ENCODE peak calls at places on chromosome 12, in six cellular contexts. T, X, B, P, N and V are unnamed samples.

GRCh38 chr12:113899844-113900471 is 66.2 kb downstream of the RBM19 start:
- DNase-seq in T (no peak), X (no peak), B (peak), P (no peak), N (peak), V (no peak)

GRCh38 chr12:3311027-3311402 is 180.0 kb upstream of the PRMT8 start:
- DNase-seq in T (no peak), X (no peak), B (no peak), P (no peak), N (no peak), V (peak)

GRCh38 chr12:59873136-59873535 is 277.3 kb downstream of the SLC16A7 start:
- DNase-seq in T (no peak), X (no peak), B (no peak), P (no peak), N (no peak), V (no peak)

GRCh38 chr12:62259311-62259992 is 752 bp upstream of the USP15 start:
- DNase-seq in T (peak), X (no peak), B (no peak), P (no peak), N (no peak), V (no peak)

GRCh38 chr12:97921957-97922722 is 459.5 kb downstream of the RMST start:
- DNase-seq in T (no peak), X (no peak), B (no peak), P (no peak), N (no peak), V (peak)

GRCh38 chr12:130706311-130706710 is 9.8 kb downstream of the RIMBP2 start:
- DNase-seq in T (no peak), X (no peak), B (no peak), P (no peak), N (peak), V (peak)

GRCh38 chr12:23098110-23099049 is 473.4 kb downstream of the ETNK1 start:
- DNase-seq in T (no peak), X (no peak), B (no peak), P (no peak), N (no peak), V (no peak)

GRCh38 chr12:22974865-22975264 is 349.9 kb downstream of the ETNK1 start:
- DNase-seq in T (peak), X (no peak), B (no peak), P (no peak), N (no peak), V (no peak)

GRCh38 chr12:108730337-108731104 is 797 bp downstream of the CORO1C start:
- DNase-seq in T (peak), X (no peak), B (peak), P (peak), N (peak), V (peak)

GRCh38 chr12:57744194-57744776 is 554 bp upstream of the TSPAN31 start:
- DNase-seq in T (peak), X (no peak), B (no peak), P (no peak), N (no peak), V (no peak)

GRCh38 chr12:131829795-131830334 is 1.7 kb downstream of the MMP17 start:
- DNase-seq in T (no peak), X (no peak), B (peak), P (no peak), N (peak), V (no peak)

GRCh38 chr12:14723763-14724162 is 27.4 kb upstream of the GUCY2C start:
- DNase-seq in T (peak), X (no peak), B (peak), P (peak), N (no peak), V (peak)

GRCh38 chr12:81949721-81950120 is 190.6 kb upstream of the PPFIA2 start:
- DNase-seq in T (no peak), X (no peak), B (no peak), P (no peak), N (no peak), V (no peak)

GRCh38 chr12:22283006-22283506 is 51.5 kb downstream of the ST8SIA1 start:
- DNase-seq in T (no peak), X (no peak), B (no peak), P (no peak), N (no peak), V (no peak)

GRCh38 chr12:92156704-92157395 is 11.2 kb upstream of the BTG1 start:
- DNase-seq in T (no peak), X (no peak), B (no peak), P (peak), N (no peak), V (no peak)

GRCh38 chr12:116880817-116881324 is 370 bp downstream of the HRK start:
- DNase-seq in T (peak), X (no peak), B (peak), P (peak), N (peak), V (peak)

GRCh38 chr12:80406253-80406652 is 37.8 kb upstream of the PTPRQ start:
- DNase-seq in T (no peak), X (no peak), B (no peak), P (peak), N (no peak), V (no peak)

GRCh38 chr12:14885718-14886201 is at the start of gene MGP:
- DNase-seq in T (no peak), X (no peak), B (no peak), P (no peak), N (no peak), V (no peak)

GRCh38 chr12:58537278-58537677 is 383.0 kb downstream of the LRIG3 start:
- DNase-seq in T (no peak), X (no peak), B (no peak), P (no peak), N (no peak), V (peak)

GRCh38 chr12:123971449-123971769 is 1.2 kb downstream of the CCDC92 start:
- DNase-seq in T (no peak), X (no peak), B (no peak), P (no peak), N (no peak), V (no peak)

GRCh38 chr12:104573-105081 is 38.1 kb downstream of the IQSEC3 start:
- DNase-seq in T (no peak), X (no peak), B (no peak), P (no peak), N (no peak), V (no peak)

GRCh38 chr12:130480887-130481286 is 143.2 kb downstream of the PIWIL1 start:
- DNase-seq in T (no peak), X (no peak), B (no peak), P (no peak), N (no peak), V (no peak)

GRCh38 chr12:1620093-1620492 is 8.9 kb upstream of the WNT5B start:
- DNase-seq in T (no peak), X (no peak), B (no peak), P (no peak), N (no peak), V (no peak)

GRCh38 chr12:121767525-121768016 is 25.9 kb downstream of the RHOF start:
- DNase-seq in T (no peak), X (no peak), B (no peak), P (no peak), N (no peak), V (no peak)

GRCh38 chr12:25386823-25387134 is 136.1 kb upstream of the KRAS start:
- DNase-seq in T (no peak), X (no peak), B (no peak), P (no peak), N (no peak), V (no peak)

GRCh38 chr12:51318846-51319570 is 5.0 kb downstream of the BIN2 start:
- DNase-seq in T (no peak), X (no peak), B (no peak), P (no peak), N (no peak), V (peak)

GRCh38 chr12:91952916-91953315 is 192.7 kb downstream of the BTG1 start:
- DNase-seq in T (peak), X (no peak), B (no peak), P (no peak), N (no peak), V (no peak)